ENCODE peak calls at places on chromosomes 13 and 19, in nine cellular contexts. One of them, this sample, is unnamed.

GRCh38 chr19:55080121-55080914 is 4.6 kb downstream of the EPS8L1 start:
- DNase-seq in fibroblast of mammary gland: peak
- DNase-seq in EL: peak
- DNase-seq in dorsolateral prefrontal cortex: no peak
- DNase-seq in germinal center: peak
- DNase-seq in B cell: no peak
- DNase-seq in AG04450: peak
- DNase-seq in caudate nucleus: no peak
- DNase-seq in stimulated activated naive CD8-positive, alpha-beta T cell treated with anti-CD3 and anti-CD28 coated beads, Interleukin-15, Interleukin-2, amounts not matched to agents 100 U/mL and 50 U/mL, for 24 hours: peak
- DNase-seq in this sample: peak

GRCh38 chr13:30479154-30479553 is 13.4 kb upstream of the HMGB1 start:
- DNase-seq in EL: no peak
- DNase-seq in fibroblast of mammary gland: no peak
- DNase-seq in B cell: no peak
- DNase-seq in AG04450: no peak
- DNase-seq in germinal center: no peak
- DNase-seq in caudate nucleus: no peak
- DNase-seq in dorsolateral prefrontal cortex: no peak
- DNase-seq in stimulated activated naive CD8-positive, alpha-beta T cell treated with anti-CD3 and anti-CD28 coated beads, Interleukin-15, Interleukin-2, amounts not matched to agents 100 U/mL and 50 U/mL, for 24 hours: no peak
- DNase-seq in this sample: no peak

GRCh38 chr13:58032676-58033440 is 401.3 kb downstream of the PCDH17 start:
- DNase-seq in germinal center: no peak
- DNase-seq in stimulated activated naive CD8-positive, alpha-beta T cell treated with anti-CD3 and anti-CD28 coated beads, Interleukin-15, Interleukin-2, amounts not matched to agents 100 U/mL and 50 U/mL, for 24 hours: no peak
- DNase-seq in B cell: no peak
- DNase-seq in AG04450: no peak
- DNase-seq in caudate nucleus: no peak
- DNase-seq in EL: no peak
- DNase-seq in dorsolateral prefrontal cortex: no peak
- DNase-seq in fibroblast of mammary gland: no peak
- DNase-seq in this sample: no peak

GRCh38 chr19:45467115-45467455 is 711 bp upstream of the FOSB start:
- DNase-seq in B cell: no peak
- DNase-seq in AG04450: no peak
- DNase-seq in stimulated activated naive CD8-positive, alpha-beta T cell treated with anti-CD3 and anti-CD28 coated beads, Interleukin-15, Interleukin-2, amounts not matched to agents 100 U/mL and 50 U/mL, for 24 hours: no peak
- DNase-seq in fibroblast of mammary gland: no peak
- DNase-seq in germinal center: no peak
- DNase-seq in caudate nucleus: no peak
- DNase-seq in EL: peak
- DNase-seq in dorsolateral prefrontal cortex: no peak
- DNase-seq in this sample: no peak

GRCh38 chr19:53945441-53945840 is 17.3 kb upstream of the CACNG8 start:
- DNase-seq in fibroblast of mammary gland: peak
- DNase-seq in stimulated activated naive CD8-positive, alpha-beta T cell treated with anti-CD3 and anti-CD28 coated beads, Interleukin-15, Interleukin-2, amounts not matched to agents 100 U/mL and 50 U/mL, for 24 hours: no peak
- DNase-seq in caudate nucleus: no peak
- DNase-seq in dorsolateral prefrontal cortex: peak
- DNase-seq in germinal center: no peak
- DNase-seq in EL: no peak
- DNase-seq in AG04450: no peak
- DNase-seq in B cell: no peak
- DNase-seq in this sample: no peak

GRCh38 chr13:101747039-101747438 is 294.6 kb downstream of the ITGBL1 start:
- DNase-seq in germinal center: no peak
- DNase-seq in caudate nucleus: no peak
- DNase-seq in AG04450: no peak
- DNase-seq in fibroblast of mammary gland: no peak
- DNase-seq in dorsolateral prefrontal cortex: no peak
- DNase-seq in B cell: no peak
- DNase-seq in EL: no peak
- DNase-seq in stimulated activated naive CD8-positive, alpha-beta T cell treated with anti-CD3 and anti-CD28 coated beads, Interleukin-15, Interleukin-2, amounts not matched to agents 100 U/mL and 50 U/mL, for 24 hours: no peak
- DNase-seq in this sample: no peak

GRCh38 chr19:30529876-30530275 is 157.7 kb downstream of the ZNF536 start:
- DNase-seq in AG04450: no peak
- DNase-seq in germinal center: no peak
- DNase-seq in stimulated activated naive CD8-positive, alpha-beta T cell treated with anti-CD3 and anti-CD28 coated beads, Interleukin-15, Interleukin-2, amounts not matched to agents 100 U/mL and 50 U/mL, for 24 hours: no peak
- DNase-seq in caudate nucleus: no peak
- DNase-seq in fibroblast of mammary gland: no peak
- DNase-seq in B cell: no peak
- DNase-seq in dorsolateral prefrontal cortex: no peak
- DNase-seq in EL: no peak
- DNase-seq in this sample: no peak

GRCh38 chr19:30001301-30001700 is 59.3 kb downstream of the URI1 start:
- DNase-seq in B cell: no peak
- DNase-seq in stimulated activated naive CD8-positive, alpha-beta T cell treated with anti-CD3 and anti-CD28 coated beads, Interleukin-15, Interleukin-2, amounts not matched to agents 100 U/mL and 50 U/mL, for 24 hours: no peak
- DNase-seq in fibroblast of mammary gland: no peak
- DNase-seq in caudate nucleus: no peak
- DNase-seq in EL: no peak
- DNase-seq in dorsolateral prefrontal cortex: no peak
- DNase-seq in germinal center: no peak
- DNase-seq in AG04450: no peak
- DNase-seq in this sample: no peak

GRCh38 chr19:29487432-29487831 is 38.4 kb upstream of the VSTM2B start:
- DNase-seq in fibroblast of mammary gland: no peak
- DNase-seq in germinal center: no peak
- DNase-seq in EL: no peak
- DNase-seq in caudate nucleus: no peak
- DNase-seq in B cell: no peak
- DNase-seq in AG04450: no peak
- DNase-seq in stimulated activated naive CD8-positive, alpha-beta T cell treated with anti-CD3 and anti-CD28 coated beads, Interleukin-15, Interleukin-2, amounts not matched to agents 100 U/mL and 50 U/mL, for 24 hours: no peak
- DNase-seq in dorsolateral prefrontal cortex: no peak
- DNase-seq in this sample: no peak

GRCh38 chr13:110593430-110594130 is 21.8 kb upstream of the NAXD start:
- DNase-seq in stimulated activated naive CD8-positive, alpha-beta T cell treated with anti-CD3 and anti-CD28 coated beads, Interleukin-15, Interleukin-2, amounts not matched to agents 100 U/mL and 50 U/mL, for 24 hours: no peak
- DNase-seq in germinal center: peak
- DNase-seq in B cell: no peak
- DNase-seq in AG04450: no peak
- DNase-seq in caudate nucleus: no peak
- DNase-seq in dorsolateral prefrontal cortex: no peak
- DNase-seq in EL: peak
- DNase-seq in fibroblast of mammary gland: peak
- DNase-seq in this sample: no peak

GRCh38 chr19:7191946-7192691 is 102.1 kb downstream of the INSR start:
- DNase-seq in stimulated activated naive CD8-positive, alpha-beta T cell treated with anti-CD3 and anti-CD28 coated beads, Interleukin-15, Interleukin-2, amounts not matched to agents 100 U/mL and 50 U/mL, for 24 hours: peak
- DNase-seq in germinal center: no peak
- DNase-seq in AG04450: no peak
- DNase-seq in EL: peak
- DNase-seq in B cell: no peak
- DNase-seq in fibroblast of mammary gland: peak
- DNase-seq in caudate nucleus: no peak
- DNase-seq in dorsolateral prefrontal cortex: no peak
- DNase-seq in this sample: peak

GRCh38 chr13:65725001-65725400 is 1505.1 kb downstream of the PCDH9 start:
- DNase-seq in AG04450: no peak
- DNase-seq in EL: peak
- DNase-seq in fibroblast of mammary gland: no peak
- DNase-seq in stimulated activated naive CD8-positive, alpha-beta T cell treated with anti-CD3 and anti-CD28 coated beads, Interleukin-15, Interleukin-2, amounts not matched to agents 100 U/mL and 50 U/mL, for 24 hours: no peak
- DNase-seq in B cell: no peak
- DNase-seq in germinal center: no peak
- DNase-seq in caudate nucleus: no peak
- DNase-seq in dorsolateral prefrontal cortex: no peak
- DNase-seq in this sample: no peak

GRCh38 chr13:50829896-50830295 is 13.6 kb downstream of the DLEU7 start:
- DNase-seq in B cell: no peak
- DNase-seq in AG04450: no peak
- DNase-seq in dorsolateral prefrontal cortex: no peak
- DNase-seq in EL: no peak
- DNase-seq in caudate nucleus: no peak
- DNase-seq in germinal center: no peak
- DNase-seq in fibroblast of mammary gland: peak
- DNase-seq in stimulated activated naive CD8-positive, alpha-beta T cell treated with anti-CD3 and anti-CD28 coated beads, Interleukin-15, Interleukin-2, amounts not matched to agents 100 U/mL and 50 U/mL, for 24 hours: no peak
- DNase-seq in this sample: no peak

GRCh38 chr19:18167975-18168645 is 5.5 kb upstream of the IFI30 start:
- DNase-seq in germinal center: peak
- DNase-seq in caudate nucleus: no peak
- DNase-seq in EL: peak
- DNase-seq in dorsolateral prefrontal cortex: no peak
- DNase-seq in stimulated activated naive CD8-positive, alpha-beta T cell treated with anti-CD3 and anti-CD28 coated beads, Interleukin-15, Interleukin-2, amounts not matched to agents 100 U/mL and 50 U/mL, for 24 hours: peak
- DNase-seq in B cell: peak
- DNase-seq in fibroblast of mammary gland: peak
- DNase-seq in AG04450: no peak
- DNase-seq in this sample: peak

This sample was measured in CD4-positive, alpha-beta T cell.